ENCODE peak calls at places on chromosome 9, in six cellular contexts. Y, J, R, C, Q and B are unnamed samples. For H3K27me3, the result is how much of the 10 kb centered on the place peaks cover.

GRCh38 chr9:27664136-27664819 is 91.0 kb upstream of the C9orf72 start:
- DNase-seq in J (no peak), R (no peak), Y (no peak), C (no peak), Q (no peak), B (no peak)

GRCh38 chr9:20030671-20031070 is 241.8 kb upstream of the SLC24A2 start:
- DNase-seq in R (no peak), Q (no peak), J (no peak), Y (no peak), C (no peak), B (no peak)

GRCh38 chr9:73548201-73548600 is 396.5 kb downstream of the ANXA1 start:
- DNase-seq in Q (no peak), C (no peak), J (no peak), R (no peak), Y (no peak), B (no peak)

GRCh38 chr9:100170556-100170955 is 71.5 kb downstream of the INVS start:
- DNase-seq in Q (no peak), Y (no peak), R (no peak), C (no peak), J (no peak), B (no peak)

GRCh38 chr9:113650207-113651131 is 186.9 kb downstream of the RGS3 start:
- DNase-seq in Y (no peak), Q (no peak), R (no peak), C (no peak), J (no peak), B (no peak)

GRCh38 chr9:95801797-95802196 is 73.7 kb upstream of the ERCC6L2 start:
- DNase-seq in C (no peak), Y (no peak), J (no peak), Q (no peak), R (no peak), B (no peak)

GRCh38 chr9:20297646-20298084 is 324.6 kb downstream of the MLLT3 start:
- DNase-seq in R (no peak), J (no peak), C (no peak), Y (no peak), Q (no peak), B (peak)

GRCh38 chr9:101463397-101463796 is 27.8 kb upstream of the ALDOB start:
- DNase-seq in J (no peak), R (no peak), Y (no peak), C (no peak), Q (no peak), B (no peak)

GRCh38 chr9:120982851-120983250 is 56.3 kb upstream of the TRAF1 start:
- DNase-seq in R (no peak), J (no peak), Q (no peak), C (no peak), Y (no peak), B (no peak)

GRCh38 chr9:120389300-120389699 is 190.7 kb downstream of the CDK5RAP2 start:
- DNase-seq in C (no peak), R (no peak), Y (no peak), Q (no peak), J (no peak), B (no peak)

GRCh38 chr9:85743290-85744128 is 1.8 kb upstream of the AGTPBP1 start:
- DNase-seq in R (no peak), Y (peak), Q (no peak), J (no peak), C (no peak), B (peak)

GRCh38 chr9:108300296-108301287 is 555.2 kb downstream of the ACTL7B start:
- DNase-seq in Q (no peak), Y (no peak), C (no peak), J (no peak), R (no peak), B (no peak)

GRCh38 chr9:97895695-97896332 is 26.5 kb downstream of the TRMO start:
- DNase-seq in C (no peak), J (no peak), Q (no peak), Y (no peak), R (no peak), B (no peak)

GRCh38 chr9:94807556-94807955 is 81.1 kb downstream of the AOPEP start:
- DNase-seq in Q (no peak), R (no peak), J (no peak), C (no peak), Y (no peak), B (no peak)

GRCh38 chr9:76617510-76618194 is 146.6 kb upstream of the PCA3 start:
- DNase-seq in Q (no peak), J (no peak), Y (no peak), C (no peak), R (no peak), B (no peak)

GRCh38 chr9:4980046-4980727 is 4.9 kb upstream of the JAK2 start:
- DNase-seq in R (no peak), Y (no peak), C (no peak), J (no peak), Q (no peak), B (no peak)

GRCh38 chr9:61665330-61665751 is 475.5 kb downstream of the SPATA31A7 start:
- DNase-seq in R (no peak), C (no peak), Y (no peak), Q (no peak), J (no peak), B (peak)

GRCh38 chr9:97982719-97983523 is at the start of gene ANP32B:
- DNase-seq in Q (peak), R (peak), Y (peak), C (peak), J (peak), B (peak)

GRCh38 chr9:72362118-72362531 is 2.9 kb downstream of the ZFAND5 start:
- DNase-seq in R (no peak), C (no peak), J (no peak), Q (no peak), Y (no peak), B (peak)

GRCh38 chr9:133457233-133457632 is 2.5 kb upstream of the CACFD1 start:
- DNase-seq in J (no peak), C (no peak), Q (no peak), Y (no peak), R (no peak), B (no peak)

GRCh38 chr9:2181794-2182193 is 166.6 kb downstream of the SMARCA2 start:
- DNase-seq in C (no peak), J (no peak), Q (no peak), Y (no peak), R (no peak), B (no peak)

GRCh38 chr9:114225534-114226288 is 70.4 kb downstream of the COL27A1 start:
- DNase-seq in C (no peak), J (no peak), R (no peak), Q (no peak), Y (no peak), B (no peak)

GRCh38 chr9:107540167-107540566 is 50.6 kb upstream of the KLF4 start:
- DNase-seq in R (no peak), J (no peak), C (no peak), Y (no peak), Q (no peak), B (no peak)

GRCh38 chr9:109730228-109730627 is 49.8 kb upstream of the PALM2AKAP2 start:
- DNase-seq in Y (no peak), R (no peak), C (peak), J (no peak), Q (no peak), B (no peak)

GRCh38 chr9:91891915-91892314 is 58.1 kb downstream of the ROR2 start:
- DNase-seq in Y (no peak), Q (no peak), R (no peak), C (no peak), J (no peak), B (no peak)

DNA sequence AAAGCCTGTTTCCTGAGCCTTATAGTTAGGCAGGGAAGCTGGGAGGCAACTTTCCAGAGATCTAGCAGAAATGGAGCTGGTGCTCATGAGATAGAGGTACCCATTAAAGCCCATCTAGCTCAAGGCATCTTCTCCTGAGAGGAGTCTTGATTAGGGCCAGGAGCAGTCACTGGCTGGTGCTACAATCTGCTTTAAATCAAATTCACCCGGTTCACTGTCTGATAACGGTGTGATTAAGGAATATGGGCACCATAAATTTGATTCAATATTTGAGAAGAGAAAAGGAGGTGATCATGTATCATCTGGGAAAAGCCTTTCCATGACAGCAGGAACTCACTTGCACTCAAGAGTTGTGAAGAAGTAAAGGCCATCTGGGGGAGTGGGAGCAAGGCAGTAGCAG is 23.9 kb upstream of the NR5A1 start:
- DNase-seq in J (no peak), R (no peak), C (no peak), Q (no peak), Y (no peak), B (no peak)
- H3K27me3 ChIP-seq in J (under half), R (under half), C (under half), Q (under half), Y (under half), B (under half)

GRCh38 chr9:131800366-131800765 is 60.5 kb upstream of the RAPGEF1 start:
- DNase-seq in J (no peak), Y (no peak), C (no peak), Q (no peak), R (no peak), B (no peak)

GRCh38 chr9:131799177-131799823 is 59.4 kb upstream of the RAPGEF1 start:
- DNase-seq in Q (peak), R (no peak), Y (no peak), C (peak), J (peak), B (no peak)

GRCh38 chr9:131800885-131801284 is 61.0 kb upstream of the RAPGEF1 start:
- DNase-seq in Q (no peak), Y (no peak), C (no peak), R (no peak), J (no peak), B (no peak)

GRCh38 chr9:131801811-131802210 is 61.9 kb upstream of the RAPGEF1 start:
- DNase-seq in R (no peak), C (no peak), J (no peak), Q (no peak), Y (no peak), B (no peak)

DNA sequence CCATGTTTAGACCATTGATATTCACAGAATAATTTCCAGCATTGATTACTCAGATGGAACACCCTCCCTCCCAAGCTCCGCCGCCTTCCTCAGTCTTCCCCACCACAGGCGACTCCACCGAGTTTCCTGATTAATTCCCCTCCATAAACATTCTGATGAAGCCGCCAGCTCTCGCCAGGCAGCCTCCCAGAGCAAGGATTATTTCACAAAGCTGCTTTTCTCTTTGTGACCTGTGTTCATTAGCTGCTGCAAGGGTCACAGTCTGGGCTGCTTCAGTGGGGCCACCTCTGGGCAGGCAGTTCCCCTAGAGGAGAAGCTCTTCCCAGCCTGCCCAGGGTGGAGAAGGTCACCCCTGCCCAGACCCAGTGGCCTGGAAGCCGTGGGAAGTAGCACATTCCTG is 58.3 kb upstream of the RAPGEF1 start:
- DNase-seq in Q (no peak), C (no peak), J (no peak), Y (no peak), R (no peak), B (no peak)
- H3K27me3 ChIP-seq in Q (under half), C (under half), J (under half), Y (under half), R (under half), B (under half)

GRCh38 chr9:128383791-128384190 is 12.6 kb downstream of the URM1 start:
- DNase-seq in Q (no peak), C (no peak), R (no peak), Y (no peak), J (no peak), B (no peak)
- H3K27me3 ChIP-seq in Q (under half), C (under half), R (under half), Y (under half), J (under half), B (under half)

GRCh38 chr9:126674365-126675146 is 60.8 kb downstream of the LMX1B start:
- DNase-seq in R (no peak), Q (no peak), C (no peak), Y (no peak), J (no peak), B (no peak)

GRCh38 chr9:126677188-126678084 is 63.7 kb downstream of the LMX1B start:
- DNase-seq in R (no peak), Y (no peak), C (no peak), Q (no peak), J (no peak), B (no peak)

GRCh38 chr9:126675147-126675467 is 61.4 kb downstream of the LMX1B start:
- DNase-seq in Y (no peak), C (no peak), J (no peak), Q (no peak), R (no peak), B (no peak)

GRCh38 chr9:126676685-126677143 is 63.0 kb downstream of the LMX1B start:
- DNase-seq in Q (no peak), R (no peak), J (no peak), Y (no peak), C (no peak), B (no peak)

DNA sequence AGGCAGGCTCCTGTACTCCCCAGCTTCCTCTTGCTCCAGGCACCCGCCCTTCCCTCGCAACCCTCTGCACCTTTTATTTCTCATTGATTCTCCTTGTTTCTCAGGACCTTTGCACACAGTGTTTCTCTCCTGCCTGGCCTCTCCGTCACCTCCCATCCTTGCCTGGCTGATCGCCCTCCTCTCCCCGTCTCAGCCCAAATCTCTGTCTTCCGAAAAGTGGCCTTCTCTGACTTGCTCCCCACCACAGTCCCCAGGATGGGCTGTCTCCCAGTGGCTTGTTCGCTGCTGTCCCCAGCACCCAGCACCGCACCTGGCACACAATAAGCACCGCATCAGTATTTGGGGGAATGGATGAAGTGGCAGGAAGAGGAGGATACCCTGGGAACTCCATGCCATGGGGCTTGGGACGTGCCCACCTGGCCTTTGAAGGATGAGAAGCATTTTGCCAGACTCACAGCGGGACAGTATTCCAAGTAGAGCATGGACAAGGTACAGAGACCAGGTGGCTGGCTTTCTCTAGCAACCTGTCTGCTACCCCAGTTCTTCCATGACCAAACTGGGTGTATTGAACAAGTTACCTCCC is 62.5 kb downstream of the LMX1B start:
- DNase-seq in J (no peak), Y (no peak), R (no peak), C (no peak), Q (no peak), B (no peak)
- H3K27me3 ChIP-seq in J (half or more), Y (half or more), R (under half), C (under half), Q (under half), B (under half)

GRCh38 chr9:36843964-36844363 is 190.1 kb downstream of the PAX5 start:
- DNase-seq in C (no peak), J (no peak), Y (no peak), Q (no peak), R (no peak), B (no peak)

GRCh38 chr9:36846621-36847020 is 187.4 kb downstream of the PAX5 start:
- DNase-seq in J (no peak), C (no peak), Q (no peak), R (no peak), Y (no peak), B (no peak)

GRCh38 chr9:36847781-36848673 is 186.0 kb downstream of the PAX5 start:
- DNase-seq in R (no peak), C (no peak), J (no peak), Y (no peak), Q (no peak), B (no peak)

GRCh38 chr9:36844961-36845360 is 189.1 kb downstream of the PAX5 start:
- DNase-seq in Q (no peak), C (no peak), R (no peak), Y (no peak), J (no peak), B (no peak)

DNA sequence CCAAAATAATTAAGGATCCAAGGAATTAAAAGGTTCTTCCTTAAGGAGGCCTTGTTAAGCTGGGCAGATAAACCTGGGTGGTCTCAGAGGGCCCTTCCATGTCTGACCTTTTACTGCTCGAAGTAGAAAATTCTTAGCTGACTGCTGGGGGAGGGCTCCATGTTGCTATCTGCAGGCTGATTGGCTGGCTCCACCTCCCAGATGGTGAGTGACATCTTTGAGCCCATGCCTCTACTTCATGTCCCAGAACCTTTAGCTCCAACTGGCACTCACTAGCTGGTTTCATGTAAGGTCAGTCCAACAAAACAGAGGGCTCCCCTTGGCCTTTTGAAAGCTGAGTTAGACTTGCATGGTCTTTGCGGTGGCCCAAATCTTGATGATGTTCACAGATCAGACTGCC is 188.2 kb downstream of the PAX5 start:
- DNase-seq in Q (no peak), Y (no peak), R (no peak), J (no peak), C (no peak), B (no peak)
- H3K27me3 ChIP-seq in Q (under half), Y (under half), R (under half), J (half or more), C (under half), B (under half)